ENCODE peak calls at places on chromosomes 1 and 21, in seven cellular contexts. R is lower lobe of right lung, L is mesendoderm, H is small intestine, X is body of pancreas, V is adrenal gland, K is fibroblast of lung. Z is an unnamed sample.
A peak's percentile ranks its signal among the peaks of the same experiment; 100 is the strongest.

GRCh38 chr1:1307261-1307907 is 346 bp downstream of the ACAP3 start:
- DNase-seq in X (peak; percentile 41), H (peak; percentile 34), R (peak; percentile 75), V (peak; percentile 50), L (no peak), K (no peak), Z (peak; percentile 88)

GRCh38 chr1:238252033-238252802 is 361.5 kb upstream of the ZP4 start:
- DNase-seq in X (peak; percentile 70), R (no peak), K (peak; percentile 57), V (peak; percentile 66), L (peak; percentile 86), H (peak; percentile 81), Z (peak; percentile 60)

GRCh38 chr21:41446571-41446970 is 20.5 kb downstream of the MX1 start:
- DNase-seq in K (no peak), X (no peak), R (no peak), L (peak; percentile 15), V (no peak), H (no peak), Z (no peak)

GRCh38 chr1:78035121-78035520 is 10.6 kb upstream of the GIPC2 start:
- DNase-seq in L (no peak), K (no peak), H (no peak), R (no peak), V (no peak), X (no peak), Z (no peak)

GRCh38 chr1:6864166-6864565 is 78.9 kb downstream of the CAMTA1 start:
- DNase-seq in H (no peak), K (peak; percentile 51), V (peak; percentile 65), X (no peak), L (no peak), R (no peak), Z (no peak)

GRCh38 chr1:199041173-199041914 is 402.5 kb downstream of the PTPRC start:
- DNase-seq in K (peak; percentile 66), V (no peak), L (peak; percentile 30), R (no peak), X (no peak), H (peak; percentile 41), Z (no peak)

GRCh38 chr1:245549981-245550701 is 395.4 kb downstream of the KIF26B start:
- DNase-seq in H (no peak), K (no peak), L (no peak), V (no peak), R (no peak), X (no peak), Z (no peak)

GRCh38 chr21:46459356-46460112 is 843 bp downstream of the DIP2A start:
- DNase-seq in R (peak; percentile 71), H (peak; percentile 52), X (peak; percentile 60), L (peak; percentile 50), V (peak; percentile 71), K (peak; percentile 49), Z (peak; percentile 58)

GRCh38 chr21:44892536-44893277 is 19.2 kb upstream of the PTTG1IP start:
- DNase-seq in K (no peak), V (peak; percentile 74), H (peak; percentile 59), R (peak; percentile 81), L (peak; percentile 45), X (peak; percentile 60), Z (peak; percentile 64)

GRCh38 chr1:32334864-32335618 is 992 bp downstream of the MARCKSL1 start:
- DNase-seq in L (peak; percentile 37), K (peak; percentile 37), R (peak; percentile 71), X (peak; percentile 66), V (peak; percentile 71), H (peak; percentile 43), Z (peak; percentile 86)

GRCh38 chr1:27142464-27142863 is 12.5 kb downstream of the SLC9A1 start:
- DNase-seq in R (no peak), L (peak; percentile 76), H (no peak), X (no peak), K (no peak), V (no peak), Z (no peak)

GRCh38 chr21:45344576-45344975 is 56.9 kb upstream of the POFUT2 start:
- DNase-seq in K (no peak), L (no peak), V (no peak), H (no peak), X (no peak), R (no peak), Z (no peak)

GRCh38 chr1:213994888-213995287 is 7.1 kb downstream of the PROX1 start:
- DNase-seq in V (no peak), R (no peak), H (no peak), K (no peak), L (no peak), X (no peak), Z (no peak)

GRCh38 chr1:100643430-100644196 is 75.9 kb upstream of the VCAM1 start:
- DNase-seq in K (peak; percentile 61), R (no peak), H (peak; percentile 44), X (peak; percentile 28), V (peak; percentile 27), L (no peak), Z (no peak)

GRCh38 chr1:166905136-166905535 is 29.1 kb upstream of the TADA1 start:
- DNase-seq in L (no peak), K (peak; percentile 83), H (no peak), V (no peak), R (no peak), X (no peak), Z (no peak)

GRCh38 chr1:84286071-84286470 is 15.4 kb upstream of the SAMD13 start:
- DNase-seq in R (no peak), X (no peak), K (peak; percentile 75), L (no peak), V (no peak), H (no peak), Z (no peak)

GRCh38 chr1:15953294-15953771 is 22.6 kb downstream of the ZBTB17 start:
- DNase-seq in R (no peak), L (no peak), X (no peak), H (no peak), K (peak; percentile 73), V (no peak), Z (no peak)

GRCh38 chr1:204073837-204074273 is 940 bp downstream of the SOX13 start:
- DNase-seq in X (no peak), V (no peak), R (no peak), H (no peak), L (no peak), K (peak; percentile 32), Z (peak; percentile 73)

GRCh38 chr1:231040019-231040799 is at the start of gene FAM89A:
- DNase-seq in X (peak; percentile 75), K (no peak), V (peak; percentile 73), R (peak; percentile 74), H (peak; percentile 31), L (peak; percentile 23), Z (peak; percentile 85)

GRCh38 chr21:41899431-41900202 is 20.5 kb upstream of the PRDM15 start:
- DNase-seq in L (no peak), H (no peak), V (peak; percentile 52), K (no peak), R (no peak), X (no peak), Z (no peak)

GRCh38 chr1:29542476-29543015 is 306.2 kb downstream of the PTPRU start:
- DNase-seq in L (no peak), V (no peak), X (no peak), R (no peak), H (no peak), K (no peak), Z (no peak)

GRCh38 chr1:24872446-24872845 is 57.6 kb downstream of the RUNX3 start:
- DNase-seq in R (peak; percentile 56), V (peak; percentile 30), K (no peak), L (no peak), H (no peak), X (no peak), Z (no peak)

GRCh38 chr21:45019887-45020537 is 54.4 kb upstream of the ADARB1 start:
- DNase-seq in X (peak; percentile 8), H (no peak), V (no peak), L (no peak), R (no peak), K (no peak), Z (peak; percentile 46)

DNA sequence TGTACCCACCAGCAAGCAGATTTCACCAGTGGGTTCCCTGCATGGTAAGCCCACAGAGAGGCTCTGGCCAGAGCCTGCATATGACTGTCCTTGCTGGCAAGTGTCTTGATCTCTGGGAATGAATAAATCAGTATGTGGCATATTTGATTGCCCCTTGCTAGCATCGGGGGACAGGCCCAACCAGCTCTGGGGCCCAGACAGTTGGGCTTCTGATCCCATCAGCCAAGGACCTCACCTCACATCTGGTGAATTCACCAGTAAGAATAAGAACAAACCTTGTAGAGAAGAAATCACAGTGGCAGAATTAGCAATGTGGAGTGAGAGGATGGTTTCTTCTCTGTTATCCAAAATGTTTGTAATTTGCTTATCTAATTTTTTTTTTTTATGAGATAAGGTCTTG is 15.9 kb downstream of the SLC1A7 start:
- DNase-seq in V (no peak), H (no peak), L (no peak), R (no peak), K (no peak), X (no peak), Z (no peak)
- H3K4me1 ChIP-seq in V (no peaks in the 10 kb centered on the region), H (no peaks in the 10 kb centered on the region), L (no peaks in the 10 kb centered on the region), R (peaks cover 28% of the 10 kb centered on the region), K (peaks cover 27% of the 10 kb centered on the region), X (no peaks in the 10 kb centered on the region), Z (peaks cover 12% of the 10 kb centered on the region)

DNA sequence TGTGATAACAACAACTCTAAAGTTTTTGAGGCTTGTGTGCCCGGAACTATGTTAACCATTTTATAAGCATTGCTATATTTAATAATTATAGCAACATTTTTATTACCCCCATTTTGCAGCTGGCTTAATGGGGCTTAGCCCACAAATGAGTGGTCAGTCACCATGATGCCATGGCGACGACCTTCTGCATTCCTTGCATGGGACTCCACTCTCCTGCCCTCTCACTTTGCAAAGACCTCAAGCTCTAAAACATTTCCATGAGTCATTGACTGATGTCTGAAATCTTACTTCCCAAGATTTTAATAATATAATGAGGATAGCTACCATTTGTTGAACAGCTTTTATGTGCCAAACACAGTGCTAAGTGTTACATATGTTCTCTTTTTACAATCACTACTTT is 15.4 kb downstream of the NGF start:
- DNase-seq in K (peak; percentile 75), X (no peak), V (no peak), H (no peak), L (no peak), R (no peak), Z (no peak)
- H3K4me1 ChIP-seq in K (peaks cover 25% of the 10 kb centered on the region), X (peaks cover under 1% of the 10 kb centered on the region), V (no peaks in the 10 kb centered on the region), H (no peaks in the 10 kb centered on the region), L (no peaks in the 10 kb centered on the region), R (no peaks in the 10 kb centered on the region), Z (peaks cover 6% of the 10 kb centered on the region)

DNA sequence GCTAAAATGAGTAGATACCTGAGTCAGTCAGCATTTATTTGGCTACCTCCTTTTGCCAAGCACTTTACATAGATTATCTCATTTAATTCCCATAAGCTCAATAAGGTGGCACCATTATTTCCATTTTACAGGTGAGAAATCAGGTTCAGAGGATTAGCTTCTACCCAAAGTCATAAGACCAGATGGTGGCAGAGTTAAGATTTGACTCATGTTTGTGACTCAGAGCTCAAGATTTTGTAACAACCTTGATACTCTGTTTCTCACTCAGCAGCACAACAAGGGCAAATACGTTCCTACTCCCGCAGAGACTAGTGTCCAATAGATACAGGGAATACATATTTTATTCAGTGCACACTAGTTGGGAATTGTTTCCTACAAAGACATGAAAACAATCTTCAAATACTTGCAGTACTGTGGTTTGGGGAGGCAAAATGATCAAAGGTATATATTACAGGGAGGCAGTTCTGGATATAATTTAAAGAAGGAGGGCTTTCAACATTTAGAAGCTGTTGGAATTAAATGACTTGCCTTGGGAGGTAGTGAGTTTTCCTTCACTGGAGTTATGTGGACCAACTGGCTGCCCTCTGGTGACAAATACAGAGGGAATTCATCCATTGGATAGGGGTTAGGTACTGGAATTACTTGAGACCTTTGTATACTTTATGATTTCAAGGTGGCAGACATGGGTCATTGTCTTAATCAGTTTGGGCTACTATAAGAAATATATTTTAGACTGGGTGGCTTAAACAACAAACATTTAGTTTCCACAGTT is 3.6 kb downstream of the LEPR start:
- DNase-seq in X (no peak), H (no peak), L (peak; percentile 62), R (no peak), V (peak; percentile 69), K (peak; percentile 93), Z (no peak)
- H3K4me1 ChIP-seq in X (peaks cover 37% of the 10 kb centered on the region), H (peaks cover 4% of the 10 kb centered on the region), L (peaks cover 2% of the 10 kb centered on the region), R (peaks cover 37% of the 10 kb centered on the region), V (peaks cover 44% of the 10 kb centered on the region), K (peaks cover 22% of the 10 kb centered on the region), Z (peaks cover 11% of the 10 kb centered on the region)

GRCh38 chr1:192573499-192573898 is 2.1 kb upstream of the RGS1 start:
- DNase-seq in L (no peak), R (no peak), H (no peak), X (no peak), K (peak; percentile 64), V (no peak), Z (no peak)
- H3K4me1 ChIP-seq in L (no peaks in the 10 kb centered on the region), R (peaks cover 11% of the 10 kb centered on the region), H (no peaks in the 10 kb centered on the region), X (peaks cover 14% of the 10 kb centered on the region), K (no peaks in the 10 kb centered on the region), V (peaks cover 4% of the 10 kb centered on the region), Z (no peaks in the 10 kb centered on the region)

Z was measured in right cardiac atrium.